ENCODE peak calls at places on chromosome 3, in eight cellular contexts. S is foreskin fibroblast, Q is nephron progenitor cell, P is lower lobe of right lung, Z is HepG2, K is heart right ventricle, T is Calu3, V is cardiac muscle cell. C is an unnamed sample.

GRCh38 chr3:27134165-27134796 is 234.9 kb downstream of the NEK10 start:
- DNase-seq in S (peak), Q (peak), P (peak), Z (peak), K (peak), T (peak), V (peak), C (peak)

GRCh38 chr3:183695569-183696364 is 1.8 kb upstream of the YEATS2 start:
- DNase-seq in S (no peak), Q (no peak), P (no peak), Z (no peak), K (no peak), T (no peak), V (no peak), C (no peak)

GRCh38 chr3:185332026-185332735 is 30.8 kb upstream of the MAP3K13 start:
- DNase-seq in S (peak), Q (no peak), P (no peak), Z (peak), K (no peak), T (no peak), V (no peak), C (no peak)

GRCh38 chr3:52144034-52144795 is 10.0 kb downstream of the POC1A start:
- DNase-seq in S (peak), Q (peak), P (peak), Z (peak), K (peak), T (peak), V (peak), C (peak)

GRCh38 chr3:169327969-169328368 is 335.5 kb downstream of the MECOM start:
- DNase-seq in S (no peak), Q (no peak), P (no peak), Z (peak), K (no peak), T (no peak), V (no peak), C (no peak)

GRCh38 chr3:152159328-152159727 is 109.4 kb upstream of the MBNL1 start:
- DNase-seq in S (peak), Q (no peak), P (no peak), Z (no peak), K (no peak), T (no peak), V (no peak), C (no peak)

GRCh38 chr3:95705786-95706418 is 1108.5 kb upstream of the EPHA6 start:
- DNase-seq in S (no peak), Q (no peak), P (peak), Z (peak), K (no peak), T (no peak), V (no peak), C (no peak)

GRCh38 chr3:167078070-167078622 is 302.0 kb downstream of the ZBBX start:
- DNase-seq in S (no peak), Q (no peak), P (no peak), Z (no peak), K (no peak), T (no peak), V (no peak), C (no peak)

GRCh38 chr3:15294914-15295313 is 37.5 kb downstream of the SH3BP5 start:
- DNase-seq in S (no peak), Q (no peak), P (no peak), Z (no peak), K (no peak), T (no peak), V (no peak), C (no peak)

GRCh38 chr3:25831578-25831977 is 41.7 kb downstream of the OXSM start:
- DNase-seq in S (peak), Q (no peak), P (no peak), Z (no peak), K (no peak), T (no peak), V (peak), C (no peak)

GRCh38 chr3:27900316-27900715 is 178.2 kb upstream of the EOMES start:
- DNase-seq in S (no peak), Q (no peak), P (no peak), Z (no peak), K (no peak), T (no peak), V (no peak), C (no peak)

GRCh38 chr3:65080432-65080831 is 392.6 kb upstream of the ADAMTS9 start:
- DNase-seq in S (no peak), Q (no peak), P (no peak), Z (no peak), K (no peak), T (peak), V (peak), C (no peak)

GRCh38 chr3:114179575-114179974 is 723 bp upstream of the DRD3 start:
- DNase-seq in S (peak), Q (no peak), P (no peak), Z (peak), K (no peak), T (peak), V (peak), C (no peak)

GRCh38 chr3:119663885-119664284 is 3.5 kb upstream of the POPDC2 start:
- DNase-seq in S (peak), Q (no peak), P (no peak), Z (no peak), K (no peak), T (no peak), V (no peak), C (no peak)

GRCh38 chr3:18580268-18580667 is 155.1 kb upstream of the SATB1 start:
- DNase-seq in S (peak), Q (no peak), P (no peak), Z (no peak), K (no peak), T (no peak), V (peak), C (no peak)

GRCh38 chr3:72100062-72100511 is 315.1 kb upstream of the PROK2 start:
- DNase-seq in S (peak), Q (peak), P (no peak), Z (no peak), K (no peak), T (no peak), V (peak), C (no peak)

GRCh38 chr3:65230251-65231140 is 542.7 kb upstream of the ADAMTS9 start:
- DNase-seq in S (no peak), Q (peak), P (no peak), Z (no peak), K (no peak), T (no peak), V (no peak), C (no peak)

GRCh38 chr3:54874816-54875556 is 52.9 kb downstream of the LRTM1 start:
- DNase-seq in S (peak), Q (no peak), P (no peak), Z (no peak), K (no peak), T (no peak), V (no peak), C (no peak)

GRCh38 chr3:100261481-100261903 is 700 bp downstream of the TBC1D23 start:
- DNase-seq in S (no peak), Q (no peak), P (no peak), Z (peak), K (no peak), T (no peak), V (peak), C (no peak)

GRCh38 chr3:10290476-10291138 is 2.1 kb downstream of the GHRL start:
- DNase-seq in S (no peak), Q (no peak), P (no peak), Z (no peak), K (no peak), T (no peak), V (no peak), C (no peak)

GRCh38 chr3:133426721-133427120 is 26.9 kb downstream of the BFSP2 start:
- DNase-seq in S (peak), Q (no peak), P (no peak), Z (no peak), K (no peak), T (no peak), V (no peak), C (no peak)

GRCh38 chr3:159499031-159499793 is 489.4 kb upstream of the IL12A start:
- DNase-seq in S (peak), Q (no peak), P (no peak), Z (no peak), K (no peak), T (no peak), V (no peak), C (no peak)

GRCh38 chr3:149638401-149639092 is 19.3 kb downstream of the WWTR1 start:
- DNase-seq in S (peak), Q (no peak), P (no peak), Z (no peak), K (no peak), T (peak), V (no peak), C (peak)

GRCh38 chr3:133820889-133821675 is 15.5 kb downstream of the SRPRB start:
- DNase-seq in S (no peak), Q (no peak), P (no peak), Z (no peak), K (no peak), T (no peak), V (no peak), C (no peak)

GRCh38 chr3:19899264-19899663 is 34.8 kb downstream of the EFHB start:
- DNase-seq in S (no peak), Q (no peak), P (no peak), Z (peak), K (no peak), T (no peak), V (no peak), C (no peak)

GRCh38 chr3:19901918-19902317 is 32.1 kb downstream of the EFHB start:
- DNase-seq in S (peak), Q (no peak), P (no peak), Z (no peak), K (no peak), T (peak), V (no peak), C (no peak)

GRCh38 chr3:19903649-19904048 is 30.4 kb downstream of the EFHB start:
- DNase-seq in S (no peak), Q (no peak), P (no peak), Z (no peak), K (no peak), T (no peak), V (no peak), C (no peak)

GRCh38 chr3:19898725-19899124 is 35.3 kb downstream of the EFHB start:
- DNase-seq in S (peak), Q (no peak), P (no peak), Z (peak), K (no peak), T (no peak), V (no peak), C (no peak)

DNA sequence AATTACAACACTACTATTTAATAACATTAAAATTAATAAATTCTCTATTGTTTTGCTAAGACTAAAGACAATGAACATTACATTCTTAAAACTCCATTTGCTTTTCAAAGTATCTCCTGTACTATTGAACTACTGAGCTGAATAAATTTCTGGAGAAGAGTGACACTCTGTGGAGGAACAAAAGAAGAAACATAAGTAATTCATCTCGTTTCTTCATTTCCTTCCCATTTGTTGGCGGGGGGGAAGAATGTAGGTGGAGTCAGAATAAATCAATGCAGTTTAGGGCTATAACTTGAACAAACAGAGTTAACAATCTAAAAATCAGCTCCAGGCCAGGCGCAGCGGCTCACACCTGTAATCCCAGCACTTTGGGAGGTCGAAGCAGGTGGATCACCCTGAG is 32.7 kb downstream of the EFHB start:
- DNase-seq in S (peak), Q (no peak), P (no peak), Z (no peak), K (no peak), T (peak), V (no peak), C (no peak)
- TF ChIP-seq CTCF in S (no peak), Q (no peak), P (no peak), Z (no peak), K (no peak), T (no peak), V (peak), C (no peak)

GRCh38 chr3:12862387-12862786 is 21.0 kb upstream of the RPL32 start:
- DNase-seq in S (no peak), Q (no peak), P (no peak), Z (no peak), K (no peak), T (no peak), V (no peak), C (no peak)
- TF ChIP-seq CTCF in S (no peak), Q (no peak), P (no peak), Z (no peak), K (no peak), T (no peak), V (no peak), C (no peak)

DNA sequence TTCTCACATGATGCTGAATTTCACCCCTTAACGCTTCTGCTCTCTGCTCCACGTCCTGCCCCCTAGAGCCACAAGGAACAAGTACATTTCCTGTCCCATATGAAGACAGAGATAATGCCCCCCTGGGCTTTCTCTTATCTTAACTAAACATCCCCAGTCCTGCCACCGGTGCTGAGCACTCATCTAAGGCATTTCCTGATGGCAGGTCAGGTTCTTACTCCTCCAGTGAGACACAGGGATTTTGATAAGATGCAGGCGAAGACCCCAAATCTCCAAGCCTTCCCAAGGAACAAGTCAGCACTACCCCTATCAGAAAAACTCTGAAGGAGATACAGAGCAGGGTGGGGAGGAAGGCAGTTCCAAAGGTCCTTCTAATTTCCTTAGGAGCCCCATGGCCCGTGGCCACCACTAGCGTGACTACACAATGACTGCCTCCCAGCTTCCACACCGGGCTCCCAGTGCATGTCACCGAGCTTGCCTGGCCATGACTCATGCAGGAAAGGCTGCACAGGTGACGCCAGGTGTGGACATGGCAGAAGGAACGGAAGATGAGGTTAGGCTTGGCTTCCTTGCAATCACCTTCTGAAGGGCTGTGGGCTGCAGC is 152.9 kb downstream of the XXYLT1 start:
- DNase-seq in S (no peak), Q (no peak), P (no peak), Z (no peak), K (no peak), T (peak), V (no peak), C (no peak)
- TF ChIP-seq CTCF in S (no peak), Q (peak), P (peak), Z (no peak), K (no peak), T (peak), V (peak), C (peak)

DNA sequence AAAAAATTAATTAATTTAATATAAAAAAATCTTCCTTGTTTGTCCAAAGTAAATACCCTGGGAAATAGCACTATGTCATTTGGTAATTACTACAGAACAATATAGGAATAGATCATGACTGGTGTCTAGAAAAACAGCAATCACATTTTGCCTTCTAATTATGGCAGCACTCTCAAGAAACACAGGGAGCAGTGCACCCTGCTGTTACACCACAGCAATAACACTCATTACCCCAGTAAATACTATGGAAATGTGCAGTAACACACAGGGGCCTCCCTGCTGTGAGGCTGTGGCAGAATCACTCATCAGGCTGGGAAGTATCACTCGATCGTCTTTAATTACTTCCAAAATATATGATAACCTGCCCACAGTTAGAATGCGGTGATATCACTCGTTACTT is 646.0 kb downstream of the TUSC7 start:
- DNase-seq in S (peak), Q (peak), P (no peak), Z (peak), K (no peak), T (peak), V (peak), C (no peak)
- TF ChIP-seq CTCF in S (peak), Q (peak), P (no peak), Z (peak), K (peak), T (peak), V (peak), C (peak)

DNA sequence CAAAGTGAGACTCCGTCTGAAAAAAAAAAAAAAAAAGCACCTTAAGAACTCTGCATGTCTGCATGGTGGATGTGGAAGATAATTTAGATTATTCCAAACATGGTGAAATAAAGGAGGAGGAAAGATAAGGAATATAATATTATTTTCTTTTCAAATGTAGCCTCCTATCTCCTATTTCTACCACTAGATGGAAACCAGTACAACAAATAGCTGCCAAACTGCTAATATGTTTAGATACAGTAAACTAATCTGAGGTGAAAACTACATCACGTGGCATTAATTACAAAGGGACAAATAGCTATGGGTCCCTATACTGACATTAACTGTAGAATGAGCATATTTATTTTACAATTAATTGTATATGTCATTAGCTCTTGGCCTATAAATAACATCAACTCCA is 197.8 kb downstream of the TBC1D5 start:
- DNase-seq in S (peak), Q (no peak), P (no peak), Z (no peak), K (no peak), T (no peak), V (no peak), C (no peak)
- TF ChIP-seq CTCF in S (peak), Q (no peak), P (no peak), Z (no peak), K (no peak), T (no peak), V (peak), C (peak)

DNA sequence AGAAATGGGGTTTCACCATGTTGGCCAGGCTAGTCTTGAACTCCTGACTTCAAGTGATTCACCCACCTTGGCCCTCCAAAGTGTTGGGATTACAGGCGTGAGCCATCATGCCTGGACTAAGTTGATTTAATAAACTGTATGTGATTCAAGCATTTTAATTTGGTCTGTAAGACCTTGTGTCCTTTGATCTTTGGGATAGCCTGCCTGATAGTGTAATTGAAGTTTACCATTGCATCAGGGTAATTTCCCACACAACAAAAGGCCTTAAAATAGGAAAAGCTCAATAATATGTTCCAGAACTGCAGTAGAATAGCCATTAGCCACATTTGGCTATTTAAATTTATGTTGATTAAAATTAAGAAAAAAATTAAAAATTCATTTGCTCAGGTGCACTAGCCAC is 25.2 kb upstream of the DENND6A start:
- DNase-seq in S (no peak), Q (no peak), P (no peak), Z (no peak), K (no peak), T (no peak), V (no peak), C (no peak)
- TF ChIP-seq CTCF in S (no peak), Q (no peak), P (no peak), Z (no peak), K (no peak), T (no peak), V (no peak), C (no peak)